ENCODE peak calls at places on chromosomes 6 and 20, in nine cellular contexts. G is brain microvascular endothelial cell, B is right lobe of liver, Y is GM06990, H is ascending aorta, W is tibial nerve, U is upper lobe of right lung, I is colonic mucosa, E is GM23338. P is an unnamed sample.

GRCh38 chr6:11824986-11825385 is 46.4 kb upstream of the ADTRP start:
- DNase-seq in Y (peak), B (no peak), U (no peak), H (no peak), W (no peak), I (no peak), G (peak), E (no peak), P (no peak)

GRCh38 chr6:74931567-74931966 is 274.3 kb downstream of the COL12A1 start:
- DNase-seq in Y (no peak), B (no peak), H (no peak), G (peak), I (no peak), W (peak), E (no peak), U (no peak), P (peak)

GRCh38 chr6:3260296-3260695 is 1.5 kb downstream of the PSMG4 start:
- DNase-seq in I (no peak), Y (no peak), B (no peak), H (no peak), E (no peak), W (no peak), G (no peak), U (no peak), P (no peak)

GRCh38 chr6:13397359-13398080 is 69.2 kb upstream of the TBC1D7 start:
- DNase-seq in H (no peak), G (no peak), U (no peak), I (peak), E (no peak), Y (peak), W (no peak), B (no peak), P (no peak)

GRCh38 chr20:6651016-6651415 is 116.5 kb upstream of the BMP2 start:
- DNase-seq in H (peak), G (peak), B (no peak), U (no peak), W (peak), I (no peak), E (no peak), Y (no peak), P (peak)

GRCh38 chr6:113057567-113058053 is 710.5 kb downstream of the RFPL4B start:
- DNase-seq in G (no peak), U (no peak), Y (no peak), I (no peak), W (no peak), E (no peak), B (no peak), H (no peak), P (no peak)

GRCh38 chr6:19613678-19614077 is 223.5 kb upstream of the ID4 start:
- DNase-seq in E (no peak), H (no peak), B (no peak), I (no peak), U (no peak), Y (no peak), G (no peak), W (no peak), P (no peak)

GRCh38 chr6:134678436-134678889 is 271.4 kb downstream of the ALDH8A1 start:
- DNase-seq in B (peak), Y (no peak), E (no peak), I (peak), G (peak), H (no peak), W (no peak), U (no peak), P (no peak)

GRCh38 chr20:46118481-46119020 is 437 bp downstream of the CD40 start:
- DNase-seq in U (peak), I (peak), H (peak), E (peak), G (no peak), Y (peak), W (peak), B (peak), P (no peak)

GRCh38 chr6:7900621-7901020 is 10.0 kb downstream of the TXNDC5 start:
- DNase-seq in I (no peak), B (no peak), E (no peak), H (no peak), W (no peak), U (no peak), G (no peak), Y (no peak), P (no peak)

GRCh38 chr20:60837386-60837785 is 414.7 kb upstream of the CDH4 start:
- DNase-seq in E (no peak), W (no peak), H (no peak), U (no peak), Y (no peak), G (no peak), I (no peak), B (no peak), P (no peak)

GRCh38 chr6:165636415-165637048 is 26.5 kb downstream of the PDE10A start:
- DNase-seq in G (peak), I (no peak), Y (no peak), U (no peak), W (no peak), H (no peak), B (no peak), E (peak), P (no peak)

GRCh38 chr6:32968093-32968769 is at the start of gene BRD2:
- DNase-seq in I (peak), H (peak), E (peak), G (peak), U (peak), Y (peak), W (peak), B (peak), P (peak)

GRCh38 chr6:32971245-32971580 is 2.8 kb downstream of the BRD2 start:
- DNase-seq in B (no peak), W (no peak), H (no peak), G (no peak), Y (no peak), U (no peak), E (no peak), I (no peak), P (no peak)

GRCh38 chr6:32968770-32969684 is 633 bp downstream of the BRD2 start:
- DNase-seq in H (peak), U (peak), G (peak), W (peak), E (peak), I (peak), B (peak), Y (peak), P (no peak)

GRCh38 chr6:32970413-32971244 is 2.2 kb downstream of the BRD2 start:
- DNase-seq in I (peak), G (peak), E (peak), U (peak), W (peak), Y (peak), H (peak), B (peak), P (peak)

DNA sequence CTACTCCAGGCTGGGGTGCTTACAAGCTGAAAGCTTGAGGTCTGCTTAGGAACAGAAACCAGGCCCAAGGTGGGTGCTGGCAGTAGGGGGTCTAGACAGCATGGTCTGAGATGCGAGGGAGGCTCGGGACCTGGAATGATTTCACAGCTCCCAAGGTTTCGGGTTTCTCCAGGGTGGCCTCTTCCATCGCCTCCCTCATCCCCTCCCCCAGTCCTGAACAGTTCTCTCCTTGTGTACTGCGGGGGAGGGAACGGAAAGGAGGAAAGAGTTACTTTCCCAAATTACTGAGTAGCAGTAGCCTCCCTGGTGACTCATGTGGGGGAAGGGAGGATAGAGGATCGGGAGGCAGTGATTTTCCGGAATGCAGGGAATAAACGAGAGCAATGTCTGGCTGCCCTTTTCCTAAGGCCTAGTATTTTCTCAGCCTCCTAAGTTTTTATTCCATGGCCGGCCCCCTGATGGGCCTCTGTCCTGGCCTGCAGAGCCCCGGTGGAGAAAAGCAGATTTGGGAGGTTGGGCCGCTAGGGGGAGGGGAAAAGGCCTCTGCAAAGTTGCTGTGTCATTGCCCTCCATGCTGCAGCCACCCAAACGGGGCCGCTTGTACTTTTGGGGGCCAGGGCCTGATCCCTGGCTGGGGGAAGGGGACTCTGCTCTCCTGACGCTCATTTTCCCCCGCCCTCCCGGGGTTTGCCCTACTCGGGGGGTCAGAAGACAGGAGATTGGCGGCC is 1.5 kb downstream of the BRD2 start:
- DNase-seq in Y (peak), H (peak), E (peak), G (peak), W (peak), B (peak), U (peak), I (peak), P (peak)
- TF ChIP-seq CTCF in Y (peak), H (peak), E (peak), G (peak), W (peak), B (peak), U (peak), I (peak), P (no peak)

DNA sequence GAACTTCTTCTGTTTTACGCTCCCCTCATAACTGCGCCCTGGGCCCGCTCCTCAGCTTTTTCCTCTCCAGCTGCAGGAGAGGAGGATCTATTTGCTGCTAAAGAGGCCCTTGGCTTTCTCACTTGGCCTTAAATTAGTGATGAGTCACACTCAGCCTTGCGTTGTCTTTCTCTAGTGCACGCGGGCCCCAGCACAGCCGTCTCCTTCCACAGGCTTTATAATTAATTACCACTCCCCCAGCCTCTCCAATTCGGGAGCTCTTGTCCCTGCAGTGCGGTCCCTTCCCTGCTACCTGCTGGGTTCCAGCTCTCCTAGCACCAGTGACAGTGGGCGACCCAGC is 25.2 kb downstream of the PACSIN1 start:
- DNase-seq in U (peak), W (no peak), E (no peak), B (no peak), G (no peak), Y (no peak), I (no peak), H (no peak), P (peak)
- H3K4me3 ChIP-seq in U (no peak), W (no peak), E (no peak), B (no peak), G (no peak), Y (no peak), I (no peak), H (no peak), P (no peak)

GRCh38 chr20:16279320-16279719 is 293.9 kb downstream of the KIF16B start:
- DNase-seq in H (no peak), I (no peak), U (no peak), G (no peak), W (no peak), E (peak), Y (no peak), B (no peak), P (no peak)
- TF ChIP-seq CTCF in H (no peak), I (no peak), U (no peak), G (no peak), W (no peak), E (peak), Y (no peak), B (no peak), P (no peak)

DNA sequence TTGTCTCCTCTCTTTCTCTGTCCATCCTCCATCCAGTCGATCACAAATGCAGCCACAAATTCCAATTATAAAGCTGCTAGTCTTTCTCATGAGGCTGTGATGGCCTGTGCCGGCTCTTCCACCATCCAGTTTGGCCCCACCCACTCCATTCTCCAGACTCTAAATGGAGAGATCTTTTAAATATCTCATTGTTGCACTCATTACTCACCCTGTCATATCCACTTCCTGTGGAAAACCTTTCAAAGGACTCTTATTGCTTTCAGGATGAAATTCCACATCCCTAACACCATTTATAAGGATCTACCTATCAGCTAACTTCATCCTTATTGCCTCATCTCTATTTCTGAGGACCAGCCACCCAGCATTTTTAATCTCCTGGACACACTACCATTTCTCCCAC is 70.6 kb downstream of the NRN1 start:
- DNase-seq in B (no peak), I (no peak), Y (no peak), E (no peak), W (no peak), U (no peak), G (no peak), H (no peak), P (no peak)
- H3K4me3 ChIP-seq in B (no peak), I (no peak), Y (no peak), E (no peak), W (peak), U (no peak), G (no peak), H (no peak), P (no peak)

GRCh38 chr20:3068986-3069900 is 2.2 kb upstream of the OXT start:
- DNase-seq in Y (no peak), B (peak), G (peak), E (peak), W (no peak), I (no peak), U (no peak), H (no peak), P (no peak)
- TF ChIP-seq CTCF in Y (peak), B (no peak), G (peak), E (peak), W (no peak), I (no peak), U (peak), H (no peak), P (no peak)

GRCh38 chr6:159837141-159837490 is 37.0 kb downstream of the PNLDC1 start:
- DNase-seq in G (no peak), B (no peak), Y (no peak), W (no peak), E (no peak), H (no peak), I (no peak), U (no peak), P (no peak)
- H3K4me3 ChIP-seq in G (no peak), B (no peak), Y (no peak), W (no peak), E (no peak), H (no peak), I (no peak), U (no peak), P (no peak)